ENCODE peak calls at places on chromosomes 2 and 18, in seven cellular contexts. One of them, this sample, is unnamed.

GRCh38 chr2:11773111-11773510 is 26.7 kb downstream of the LPIN1 start:
- DNase-seq in HCT116: no peak
- DNase-seq in HepG2: no peak
- DNase-seq in GM12878: no peak
- DNase-seq in K562: no peak
- DNase-seq in H1: no peak
- DNase-seq in SK-N-SH: no peak
- DNase-seq in this sample: no peak

GRCh38 chr2:190532581-190532980 is 1.9 kb downstream of the NEMP2 start:
- DNase-seq in HCT116: no peak
- DNase-seq in HepG2: no peak
- DNase-seq in GM12878: no peak
- DNase-seq in K562: no peak
- DNase-seq in H1: no peak
- DNase-seq in SK-N-SH: no peak
- DNase-seq in this sample: no peak

GRCh38 chr2:77552956-77553355 is 30.8 kb upstream of the LRRTM4 start:
- DNase-seq in HCT116: no peak
- DNase-seq in HepG2: no peak
- DNase-seq in GM12878: no peak
- DNase-seq in K562: no peak
- DNase-seq in H1: no peak
- DNase-seq in SK-N-SH: no peak
- DNase-seq in this sample: no peak

GRCh38 chr18:8052237-8052701 is 485.2 kb downstream of the PTPRM start:
- DNase-seq in HCT116: no peak
- DNase-seq in HepG2: peak; percentile 3
- DNase-seq in GM12878: no peak
- DNase-seq in K562: no peak
- DNase-seq in H1: no peak
- DNase-seq in SK-N-SH: no peak
- DNase-seq in this sample: no peak

GRCh38 chr2:47534179-47534919 is 131.4 kb downstream of the MSH2 start:
- DNase-seq in HCT116: no peak
- DNase-seq in HepG2: no peak
- DNase-seq in GM12878: no peak
- DNase-seq in K562: peak; percentile 60
- DNase-seq in H1: no peak
- DNase-seq in SK-N-SH: peak; percentile 44
- DNase-seq in this sample: peak; percentile 27

GRCh38 chr18:71237636-71238035 is 948.8 kb downstream of the SOCS6 start:
- DNase-seq in HCT116: no peak
- DNase-seq in HepG2: no peak
- DNase-seq in GM12878: no peak
- DNase-seq in K562: no peak
- DNase-seq in H1: no peak
- DNase-seq in SK-N-SH: no peak
- DNase-seq in this sample: no peak

GRCh38 chr2:55985406-55985805 is 61.8 kb upstream of the EFEMP1 start:
- DNase-seq in HCT116: no peak
- DNase-seq in HepG2: no peak
- DNase-seq in GM12878: peak; percentile 26
- DNase-seq in K562: no peak
- DNase-seq in H1: no peak
- DNase-seq in SK-N-SH: no peak
- DNase-seq in this sample: no peak

GRCh38 chr2:192190474-192190873 is 4.3 kb downstream of the TMEFF2 start:
- DNase-seq in HCT116: peak; percentile 10
- DNase-seq in HepG2: peak; percentile 20
- DNase-seq in GM12878: no peak
- DNase-seq in K562: peak; percentile 2
- DNase-seq in H1: no peak
- DNase-seq in SK-N-SH: peak; percentile 19
- DNase-seq in this sample: no peak

GRCh38 chr18:9708057-9708881 is at the start of gene RAB31:
- DNase-seq in HCT116: no peak
- DNase-seq in HepG2: no peak
- DNase-seq in GM12878: no peak
- DNase-seq in K562: peak; percentile 91
- DNase-seq in H1: peak; percentile 66
- DNase-seq in SK-N-SH: peak; percentile 88
- DNase-seq in this sample: no peak

GRCh38 chr2:128610496-128610895 is 291.8 kb upstream of the HS6ST1 start:
- DNase-seq in HCT116: no peak
- DNase-seq in HepG2: no peak
- DNase-seq in GM12878: no peak
- DNase-seq in K562: no peak
- DNase-seq in H1: no peak
- DNase-seq in SK-N-SH: no peak
- DNase-seq in this sample: no peak

GRCh38 chr18:7617738-7618422 is 50.8 kb downstream of the PTPRM start:
- DNase-seq in HCT116: no peak
- DNase-seq in HepG2: no peak
- DNase-seq in GM12878: no peak
- DNase-seq in K562: no peak
- DNase-seq in H1: no peak
- DNase-seq in SK-N-SH: no peak
- DNase-seq in this sample: no peak

GRCh38 chr18:67766930-67767329 is 250.4 kb upstream of the DSEL start:
- DNase-seq in HCT116: no peak
- DNase-seq in HepG2: no peak
- DNase-seq in GM12878: peak; percentile 5
- DNase-seq in K562: no peak
- DNase-seq in H1: no peak
- DNase-seq in SK-N-SH: no peak
- DNase-seq in this sample: no peak

GRCh38 chr2:68643011-68643873 is at the start of gene PROKR1:
- DNase-seq in HCT116: no peak
- DNase-seq in HepG2: no peak
- DNase-seq in GM12878: no peak
- DNase-seq in K562: peak; percentile 53
- DNase-seq in H1: peak; percentile 83
- DNase-seq in SK-N-SH: peak; percentile 78
- DNase-seq in this sample: peak; percentile 44

GRCh38 chr18:11996190-11996754 is 15.0 kb downstream of the IMPA2 start:
- DNase-seq in HCT116: no peak
- DNase-seq in HepG2: no peak
- DNase-seq in GM12878: no peak
- DNase-seq in K562: no peak
- DNase-seq in H1: no peak
- DNase-seq in SK-N-SH: no peak
- DNase-seq in this sample: no peak

GRCh38 chr2:74374509-74375205 is 5.5 kb downstream of the DCTN1 start:
- DNase-seq in HCT116: no peak
- DNase-seq in HepG2: no peak
- DNase-seq in GM12878: no peak
- DNase-seq in K562: peak; percentile 88
- DNase-seq in H1: peak; percentile 87
- DNase-seq in SK-N-SH: peak; percentile 99
- DNase-seq in this sample: peak; percentile 36

GRCh38 chr18:68940039-68940438 is 142.2 kb downstream of the CCDC102B start:
- DNase-seq in HCT116: no peak
- DNase-seq in HepG2: no peak
- DNase-seq in GM12878: no peak
- DNase-seq in K562: no peak
- DNase-seq in H1: no peak
- DNase-seq in SK-N-SH: no peak
- DNase-seq in this sample: no peak

GRCh38 chr2:15633971-15634346 is 42.3 kb downstream of the DDX1 start:
- DNase-seq in HCT116: no peak
- DNase-seq in HepG2: no peak
- DNase-seq in GM12878: no peak
- DNase-seq in K562: no peak
- DNase-seq in H1: no peak
- DNase-seq in SK-N-SH: no peak
- DNase-seq in this sample: no peak

GRCh38 chr2:60614319-60614718 is 60.9 kb upstream of the BCL11A start:
- DNase-seq in HCT116: no peak
- DNase-seq in HepG2: no peak
- DNase-seq in GM12878: no peak
- DNase-seq in K562: no peak
- DNase-seq in H1: no peak
- DNase-seq in SK-N-SH: no peak
- DNase-seq in this sample: no peak

GRCh38 chr2:234863043-234863934 is 88.5 kb upstream of the SH3BP4 start:
- DNase-seq in HCT116: peak; percentile 54
- DNase-seq in HepG2: peak; percentile 88
- DNase-seq in GM12878: no peak
- DNase-seq in K562: no peak
- DNase-seq in H1: no peak
- DNase-seq in SK-N-SH: no peak
- DNase-seq in this sample: no peak

DNA sequence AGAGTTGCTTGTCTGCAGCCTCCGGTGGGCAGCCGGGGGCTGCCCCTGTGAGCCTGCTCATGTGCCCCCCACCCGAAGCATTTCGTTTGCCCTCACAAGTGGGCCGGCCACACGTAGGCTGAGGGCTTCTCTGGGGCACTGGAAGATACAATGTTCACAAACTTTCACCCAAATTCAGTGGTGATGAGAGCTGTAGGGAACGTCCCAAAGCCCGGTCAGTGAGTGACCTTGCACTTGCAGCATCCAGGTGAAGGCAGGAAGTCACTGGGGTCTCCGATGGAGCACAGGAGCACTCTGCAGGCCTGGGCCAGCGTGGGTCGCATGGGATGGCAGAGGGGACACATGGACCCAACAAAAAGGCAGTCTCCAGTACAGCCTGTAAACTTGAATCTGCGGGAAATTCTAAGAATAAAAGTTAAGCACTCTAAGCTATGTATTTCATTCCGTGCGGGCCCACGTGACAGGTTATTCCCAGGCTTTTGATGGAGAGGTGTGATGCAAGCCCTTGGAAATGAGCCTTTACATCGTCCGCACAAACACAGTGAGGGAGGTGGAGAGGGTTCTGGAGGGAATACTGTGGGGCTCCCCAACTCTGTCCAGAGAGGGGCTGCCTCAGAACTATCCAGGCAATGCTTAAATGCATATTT is 42.5 kb downstream of the CNGA3 start:
- DNase-seq in HCT116: no peak
- DNase-seq in HepG2: no peak
- DNase-seq in GM12878: no peak
- DNase-seq in K562: no peak
- DNase-seq in H1: no peak
- DNase-seq in SK-N-SH: no peak
- DNase-seq in this sample: no peak
- TF ChIP-seq YY1 in HCT116: no peak
- TF ChIP-seq YY1 in HepG2: no peak
- TF ChIP-seq YY1 in GM12878: no peak
- TF ChIP-seq YY1 in K562: no peak
- TF ChIP-seq YY1 in H1: no peak
- TF ChIP-seq YY1 in SK-N-SH: no peak
- TF ChIP-seq YY1 in this sample: no peak

GRCh38 chr2:46012618-46013240 is 284.5 kb upstream of the EPAS1 start:
- DNase-seq in HCT116: no peak
- DNase-seq in HepG2: no peak
- DNase-seq in GM12878: no peak
- DNase-seq in K562: no peak
- DNase-seq in H1: peak; percentile 8
- DNase-seq in SK-N-SH: no peak
- DNase-seq in this sample: no peak

GRCh38 chr2:46009772-46010171 is 287.4 kb upstream of the EPAS1 start:
- DNase-seq in HCT116: no peak
- DNase-seq in HepG2: no peak
- DNase-seq in GM12878: no peak
- DNase-seq in K562: no peak
- DNase-seq in H1: no peak
- DNase-seq in SK-N-SH: no peak
- DNase-seq in this sample: no peak

GRCh38 chr2:46010223-46010924 is 286.8 kb upstream of the EPAS1 start:
- DNase-seq in HCT116: no peak
- DNase-seq in HepG2: no peak
- DNase-seq in GM12878: no peak
- DNase-seq in K562: no peak
- DNase-seq in H1: peak; percentile 8
- DNase-seq in SK-N-SH: no peak
- DNase-seq in this sample: no peak

GRCh38 chr2:46009315-46009714 is 287.9 kb upstream of the EPAS1 start:
- DNase-seq in HCT116: no peak
- DNase-seq in HepG2: no peak
- DNase-seq in GM12878: no peak
- DNase-seq in K562: no peak
- DNase-seq in H1: no peak
- DNase-seq in SK-N-SH: no peak
- DNase-seq in this sample: no peak

GRCh38 chr2:46010925-46011490 is 286.2 kb upstream of the EPAS1 start:
- DNase-seq in HCT116: peak; percentile 19
- DNase-seq in HepG2: peak; percentile 47
- DNase-seq in GM12878: no peak
- DNase-seq in K562: peak; percentile 49
- DNase-seq in H1: peak; percentile 14
- DNase-seq in SK-N-SH: peak; percentile 72
- DNase-seq in this sample: no peak
- TF ChIP-seq YY1 in HCT116: no peak
- TF ChIP-seq YY1 in HepG2: no peak
- TF ChIP-seq YY1 in GM12878: no peak
- TF ChIP-seq YY1 in K562: no peak
- TF ChIP-seq YY1 in H1: no peak
- TF ChIP-seq YY1 in SK-N-SH: no peak
- TF ChIP-seq YY1 in this sample: no peak

GRCh38 chr2:111118455-111119003 is 2.2 kb upstream of the BCL2L11 start:
- DNase-seq in HCT116: no peak
- DNase-seq in HepG2: no peak
- DNase-seq in GM12878: no peak
- DNase-seq in K562: no peak
- DNase-seq in H1: peak; percentile 63
- DNase-seq in SK-N-SH: no peak
- DNase-seq in this sample: no peak
- TF ChIP-seq YY1 in HCT116: no peak
- TF ChIP-seq YY1 in HepG2: no peak
- TF ChIP-seq YY1 in GM12878: no peak
- TF ChIP-seq YY1 in K562: no peak
- TF ChIP-seq YY1 in H1: no peak
- TF ChIP-seq YY1 in SK-N-SH: no peak
- TF ChIP-seq YY1 in this sample: no peak

DNA sequence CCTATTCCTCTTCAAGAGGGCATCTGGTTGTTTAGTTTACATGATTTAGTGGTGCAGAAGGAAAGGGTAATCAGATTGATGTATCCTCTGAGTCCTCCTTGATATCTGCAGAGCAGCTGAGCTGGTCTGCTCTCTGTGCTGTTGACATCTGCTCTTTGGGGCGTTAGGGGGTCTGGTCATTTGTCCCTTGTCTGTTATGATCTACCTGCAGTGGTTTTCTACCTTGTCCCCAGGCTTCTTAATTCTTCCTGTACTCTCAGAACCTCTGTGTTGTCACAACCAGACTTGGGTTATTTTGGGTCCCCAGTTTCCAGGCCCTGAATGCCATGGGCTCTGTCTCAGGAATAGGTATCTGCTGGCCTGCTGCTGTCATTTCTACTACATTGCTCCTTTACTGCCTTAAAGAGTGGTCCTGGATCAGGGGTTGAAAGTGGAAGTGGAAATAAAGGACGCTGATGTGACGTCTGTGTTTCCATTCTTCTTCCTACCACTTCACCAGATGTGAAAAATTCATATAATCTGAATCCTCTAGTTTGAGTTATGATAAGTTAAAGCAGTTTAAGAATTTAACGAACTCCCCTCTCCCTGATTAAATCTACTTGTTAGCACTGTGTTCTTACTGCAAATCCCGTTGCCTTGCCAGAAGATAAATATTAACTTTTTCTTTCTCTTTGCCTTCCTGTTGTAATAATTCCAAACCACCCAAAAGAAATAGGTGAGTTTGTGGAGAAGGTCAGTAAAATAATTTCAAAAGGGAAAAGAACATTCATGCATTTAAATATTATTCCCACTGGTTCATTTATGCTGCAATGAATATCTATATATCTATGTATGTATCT is 16.6 kb upstream of the CPS1 start:
- DNase-seq in HCT116: no peak
- DNase-seq in HepG2: no peak
- DNase-seq in GM12878: no peak
- DNase-seq in K562: no peak
- DNase-seq in H1: no peak
- DNase-seq in SK-N-SH: peak; percentile 4
- DNase-seq in this sample: no peak
- TF ChIP-seq YY1 in HCT116: no peak
- TF ChIP-seq YY1 in HepG2: no peak
- TF ChIP-seq YY1 in GM12878: no peak
- TF ChIP-seq YY1 in K562: no peak
- TF ChIP-seq YY1 in H1: no peak
- TF ChIP-seq YY1 in SK-N-SH: no peak
- TF ChIP-seq YY1 in this sample: no peak

This sample was measured in NT2/D1.